ENCODE peak calls at places on chromosomes 13 and 19, in four cellular contexts. G, A, X and N are unnamed samples.

GRCh38 chr19:9945319-9945966 is 9.1 kb upstream of the OLFM2 start:
- DNase-seq in X (peak; percentile 92), G (peak; percentile 91), A (peak; percentile 94), N (no peak)

GRCh38 chr13:57935965-57936364 is 304.4 kb downstream of the PCDH17 start:
- DNase-seq in A (no peak), X (no peak), G (no peak), N (no peak)

GRCh38 chr13:71499944-71500514 is 367.0 kb downstream of the DACH1 start:
- DNase-seq in A (no peak), G (no peak), X (no peak), N (no peak)

GRCh38 chr13:87122551-87122950 is 548.6 kb upstream of the SLITRK5 start:
- DNase-seq in G (no peak), A (no peak), X (no peak), N (no peak)

GRCh38 chr13:49140910-49141611 is 79.1 kb upstream of the MLNR start:
- DNase-seq in G (no peak), A (no peak), X (no peak), N (no peak)

GRCh38 chr19:45437328-45437727 is 13.6 kb upstream of the ERCC1 start:
- DNase-seq in X (no peak), A (no peak), G (no peak), N (no peak)

GRCh38 chr13:110528371-110528770 is 33.2 kb downstream of the RAB20 start:
- DNase-seq in G (peak; percentile 44), X (no peak), A (no peak), N (no peak)

GRCh38 chr13:110639935-110640334 is 24.6 kb downstream of the NAXD start:
- DNase-seq in A (no peak), G (no peak), X (no peak), N (no peak)

GRCh38 chr13:112777637-112778406 is 88.0 kb downstream of the ATP11A start:
- DNase-seq in G (no peak), A (peak; percentile 13), X (no peak), N (no peak)

GRCh38 chr19:21593934-21594844 is 88.8 kb downstream of the ZNF429 start:
- DNase-seq in X (no peak), A (peak; percentile 82), G (peak; percentile 24), N (no peak)

GRCh38 chr19:1441677-1442438 is 3.7 kb downstream of the RPS15 start:
- DNase-seq in X (peak; percentile 29), G (no peak), A (no peak), N (no peak)

GRCh38 chr13:30107536-30108136 is 199.7 kb downstream of the KATNAL1 start:
- DNase-seq in G (no peak), A (no peak), X (no peak), N (no peak)

GRCh38 chr19:6740589-6741348 is 1.3 kb downstream of the TRIP10 start:
- DNase-seq in A (peak; percentile 75), G (no peak), X (peak; percentile 81), N (no peak)
- TF ChIP-seq POLR2A in A (peak; percentile 28), G (no peak), X (peak; percentile 47), N (no peak)

DNA sequence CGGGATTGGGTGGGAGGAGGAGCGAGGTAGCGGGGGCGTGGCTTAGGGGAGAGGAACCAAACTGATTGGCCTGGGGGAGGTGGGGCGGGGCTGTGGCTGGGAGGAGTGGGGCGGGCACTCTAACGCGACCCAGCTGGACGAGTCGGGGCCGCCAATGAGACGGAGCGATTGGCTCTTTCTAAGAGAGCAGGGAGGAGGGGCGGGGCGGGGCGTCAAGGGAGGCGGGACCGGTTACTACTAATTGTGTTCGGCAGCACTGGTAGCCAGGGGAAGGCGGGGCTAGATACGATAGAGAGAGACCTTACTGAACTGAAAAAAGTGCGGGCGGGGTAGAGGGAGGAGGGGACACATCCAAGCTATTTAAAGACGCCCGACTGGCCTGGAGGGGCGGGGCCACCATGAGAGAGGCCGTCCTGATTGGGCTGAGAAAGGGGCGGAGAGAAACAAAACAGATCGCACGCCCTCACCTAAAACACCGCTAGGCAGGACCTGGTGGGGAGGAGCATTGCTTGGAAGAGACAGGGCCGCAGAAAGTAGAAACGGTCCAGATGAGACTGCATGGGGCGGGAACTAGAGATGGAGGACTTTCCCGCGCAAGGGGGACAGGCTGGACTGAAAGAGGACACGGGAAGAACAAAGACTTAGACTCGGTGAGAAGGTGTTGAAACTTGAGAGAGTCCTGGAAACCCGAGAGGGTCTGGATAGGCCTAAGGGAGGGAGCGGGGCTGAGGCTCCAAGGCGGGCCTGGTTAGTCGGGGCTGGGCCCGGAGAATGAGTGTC is at the start of gene KCNC3:
- DNase-seq in A (peak; percentile 85), X (peak; percentile 99), G (peak; percentile 94), N (peak; percentile 94)
- TF ChIP-seq POLR2A in A (no peak), X (peak; percentile 72), G (no peak), N (peak; percentile 67)

DNA sequence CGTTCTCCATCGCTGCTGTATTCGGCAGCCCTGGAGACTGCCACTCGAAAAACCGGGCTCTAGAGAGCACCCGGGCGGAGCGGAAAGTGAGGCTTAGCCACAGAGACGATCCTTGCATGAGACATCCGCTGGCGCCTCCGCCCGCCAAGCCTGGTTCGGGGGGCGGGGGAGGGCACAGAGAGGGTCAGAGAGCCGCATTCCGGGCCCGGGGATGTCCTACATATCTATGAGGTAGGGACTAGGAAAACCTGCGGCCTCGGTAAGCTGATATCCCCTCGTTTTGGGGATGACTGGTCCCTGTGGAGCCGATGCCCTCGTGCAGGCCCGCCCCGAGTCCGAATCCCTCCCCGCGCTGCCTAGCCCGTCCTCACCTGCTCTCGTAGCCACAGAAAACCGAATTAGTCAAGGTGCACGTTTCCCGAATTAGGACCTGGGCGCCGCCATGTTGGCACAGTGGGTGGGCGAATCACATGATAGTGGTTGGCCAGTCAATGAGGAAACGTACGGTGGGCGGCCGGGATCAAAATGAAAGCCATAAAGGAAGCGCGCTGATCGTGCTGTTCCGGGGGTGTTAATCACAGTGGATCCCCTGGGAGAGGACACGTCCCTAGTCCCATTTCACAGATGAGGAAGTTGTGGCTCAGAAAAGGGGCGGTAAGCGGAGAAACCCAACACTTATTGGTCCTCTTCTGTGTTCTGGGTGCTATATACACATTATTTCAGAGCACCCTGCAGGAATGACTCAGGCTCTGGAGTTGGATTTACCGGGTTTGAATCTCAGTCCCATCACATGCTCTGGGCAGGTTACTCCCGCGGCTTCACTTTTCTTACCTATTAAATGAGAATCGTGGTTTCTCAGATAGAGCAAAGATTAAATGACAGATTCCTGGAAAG is at the start of gene TRMT1:
- DNase-seq in X (peak; percentile 95), A (peak; percentile 91), G (peak; percentile 98), N (peak; percentile 88)
- TF ChIP-seq POLR2A in X (no peak), A (peak; percentile 31), G (no peak), N (peak; percentile 39)

GRCh38 chr19:16087940-16088339 is 11.6 kb downstream of the TPM4 start:
- DNase-seq in A (no peak), G (no peak), X (no peak), N (no peak)
- TF ChIP-seq POLR2A in A (no peak), G (no peak), X (no peak), N (peak; percentile 20)

GRCh38 chr13:52617070-52618060 is 24.9 kb upstream of the HNRNPA1L2 start:
- DNase-seq in A (peak; percentile 80), G (peak; percentile 66), X (peak; percentile 85), N (peak; percentile 65)
- TF ChIP-seq POLR2A in A (peak; percentile 32), G (no peak), X (peak; percentile 55), N (peak; percentile 83)